ENCODE peak calls at places on chromosomes 1 and 21, in eight cellular contexts. K, C, V, W, E, L, Y and S are unnamed samples.

GRCh38 chr1:228837817-228838716 is 102.8 kb downstream of the RHOU start:
- DNase-seq in K (peak), C (peak), V (peak), W (no peak), E (peak), L (peak), Y (peak), S (no peak)

GRCh38 chr21:36985761-36986594 is 19.5 kb upstream of the HLCS start:
- DNase-seq in K (no peak), C (no peak), V (no peak), W (no peak), E (no peak), L (no peak), Y (no peak), S (no peak)

GRCh38 chr1:238409191-238409846 is 518.6 kb upstream of the ZP4 start:
- DNase-seq in K (no peak), C (no peak), V (peak), W (no peak), E (peak), L (no peak), Y (peak), S (no peak)

GRCh38 chr1:208272713-208273112 is 28.5 kb upstream of the PLXNA2 start:
- DNase-seq in K (no peak), C (no peak), V (no peak), W (peak), E (no peak), L (no peak), Y (no peak), S (no peak)

GRCh38 chr1:62311473-62311943 is 7.7 kb downstream of the KANK4 start:
- DNase-seq in K (no peak), C (no peak), V (no peak), W (peak), E (peak), L (no peak), Y (no peak), S (no peak)

GRCh38 chr1:222596696-222597095 is 7.0 kb upstream of the TAF1A start:
- DNase-seq in K (no peak), C (no peak), V (no peak), W (no peak), E (no peak), L (no peak), Y (no peak), S (no peak)

GRCh38 chr1:57489342-57490036 is 65.6 kb upstream of the DAB1 start:
- DNase-seq in K (no peak), C (no peak), V (peak), W (no peak), E (peak), L (no peak), Y (peak), S (no peak)

GRCh38 chr1:7717769-7718368 is 53.2 kb upstream of the VAMP3 start:
- DNase-seq in K (no peak), C (no peak), V (no peak), W (no peak), E (no peak), L (no peak), Y (no peak), S (no peak)